ENCODE peak calls at places on chromosomes 7 and 10, in seven cellular contexts. X is DND-41, A is tibial nerve, R is AG04450, F is lung, U is psoas muscle, O is pancreas. W is an unnamed sample. For H3K27me3, the result is how much of the 10 kb centered on the place peaks cover.

GRCh38 chr10:63423489-63423888 is 42.3 kb downstream of the JMJD1C start:
- DNase-seq in X (no peak), A (no peak), R (no peak), F (no peak), U (no peak), O (no peak), W (no peak)

GRCh38 chr10:131081786-131082185 is 229.7 kb downstream of the TCERG1L start:
- DNase-seq in X (no peak), A (no peak), R (no peak), F (no peak), U (no peak), O (no peak), W (no peak)

GRCh38 chr7:2134740-2135139 is 98.0 kb downstream of the MAD1L1 start:
- DNase-seq in X (no peak), A (no peak), R (no peak), F (no peak), U (no peak), O (no peak), W (no peak)

GRCh38 chr10:104906112-104906511 is 265.0 kb downstream of the SORCS3 start:
- DNase-seq in X (no peak), A (no peak), R (no peak), F (no peak), U (no peak), O (no peak), W (no peak)

GRCh38 chr7:115933463-115933862 is 97.1 kb downstream of the TFEC start:
- DNase-seq in X (no peak), A (no peak), R (no peak), F (no peak), U (no peak), O (no peak), W (no peak)

GRCh38 chr10:23481351-23481961 is 42.6 kb downstream of the OTUD1 start:
- DNase-seq in X (no peak), A (no peak), R (no peak), F (no peak), U (no peak), O (no peak), W (no peak)

GRCh38 chr7:134553976-134554375 is 5.1 kb downstream of the AKR1B15 start:
- DNase-seq in X (no peak), A (no peak), R (no peak), F (no peak), U (no peak), O (no peak), W (no peak)

GRCh38 chr10:112227331-112227961 is 43.9 kb upstream of the GPAM start:
- DNase-seq in X (no peak), A (no peak), R (no peak), F (peak), U (no peak), O (no peak), W (no peak)

GRCh38 chr10:58179238-58179637 is 88.5 kb downstream of the IPMK start:
- DNase-seq in X (no peak), A (no peak), R (no peak), F (no peak), U (no peak), O (no peak), W (no peak)

GRCh38 chr7:132116369-132116768 is 459.9 kb downstream of the PLXNA4 start:
- DNase-seq in X (no peak), A (no peak), R (no peak), F (no peak), U (no peak), O (no peak), W (no peak)

GRCh38 chr7:87058739-87059524 is 522 bp downstream of the ELAPOR2 start:
- DNase-seq in X (no peak), A (no peak), R (no peak), F (peak), U (peak), O (peak), W (peak)

GRCh38 chr10:130500251-130501000 is 364.2 kb downstream of the GLRX3 start:
- DNase-seq in X (no peak), A (no peak), R (no peak), F (no peak), U (no peak), O (no peak), W (no peak)

GRCh38 chr10:106043833-106044232 is 1120.7 kb downstream of the SORCS1 start:
- DNase-seq in X (no peak), A (no peak), R (no peak), F (no peak), U (no peak), O (no peak), W (no peak)

GRCh38 chr7:117582219-117582704 is 102.4 kb downstream of the CFTR start:
- DNase-seq in X (no peak), A (peak), R (peak), F (peak), U (peak), O (peak), W (no peak)

GRCh38 chr10:117224881-117225280 is 16.0 kb upstream of the SLC18A2 start:
- DNase-seq in X (no peak), A (no peak), R (no peak), F (no peak), U (peak), O (no peak), W (no peak)

GRCh38 chr7:136134503-136134902 is 157.3 kb upstream of the MTPN start:
- DNase-seq in X (no peak), A (no peak), R (no peak), F (no peak), U (no peak), O (no peak), W (no peak)

GRCh38 chr10:75030371-75030770 is 81.1 kb upstream of the SAMD8 start:
- DNase-seq in X (no peak), A (no peak), R (no peak), F (no peak), U (no peak), O (no peak), W (no peak)

GRCh38 chr7:151517601-151518104 is 2.0 kb downstream of the RHEB start:
- DNase-seq in X (no peak), A (no peak), R (no peak), F (no peak), U (no peak), O (no peak), W (no peak)

GRCh38 chr7:95596183-95597135 is at the start of gene PDK4:
- DNase-seq in X (no peak), A (peak), R (no peak), F (peak), U (peak), O (peak), W (peak)

GRCh38 chr7:1810961-1811849 is 141.1 kb downstream of the ELFN1 start:
- DNase-seq in X (no peak), A (no peak), R (no peak), F (no peak), U (no peak), O (no peak), W (no peak)

GRCh38 chr7:67251986-67252558 is 255.4 kb downstream of the TYW1 start:
- DNase-seq in X (no peak), A (no peak), R (no peak), F (no peak), U (no peak), O (no peak), W (no peak)

GRCh38 chr7:154783281-154783909 is 219.5 kb downstream of the PAXIP1 start:
- DNase-seq in X (no peak), A (no peak), R (no peak), F (no peak), U (no peak), O (no peak), W (no peak)

GRCh38 chr7:104550362-104550761 is 222.0 kb downstream of the LHFPL3 start:
- DNase-seq in X (no peak), A (no peak), R (no peak), F (no peak), U (no peak), O (no peak), W (no peak)

GRCh38 chr7:69517985-69518731 is 80.1 kb upstream of the AUTS2 start:
- DNase-seq in X (no peak), A (peak), R (no peak), F (no peak), U (peak), O (no peak), W (no peak)

GRCh38 chr10:68989317-68989990 is 851 bp downstream of the KIFBP start:
- DNase-seq in X (no peak), A (no peak), R (no peak), F (no peak), U (no peak), O (no peak), W (no peak)

GRCh38 chr10:79981673-79982485 is 33.0 kb upstream of the SFTPD start:
- DNase-seq in X (no peak), A (no peak), R (no peak), F (peak), U (peak), O (peak), W (peak)

GRCh38 chr10:30985552-30985951 is 46.1 kb downstream of the ZNF438 start:
- DNase-seq in X (no peak), A (no peak), R (no peak), F (no peak), U (no peak), O (no peak), W (no peak)

GRCh38 chr7:96685353-96685752 is 24.3 kb downstream of the SEM1 start:
- DNase-seq in X (no peak), A (no peak), R (no peak), F (no peak), U (no peak), O (no peak), W (no peak)

GRCh38 chr7:127824682-127825081 is 172.7 kb downstream of the SND1 start:
- DNase-seq in X (no peak), A (no peak), R (no peak), F (no peak), U (no peak), O (no peak), W (no peak)

GRCh38 chr7:140349172-140349771 is 49.1 kb downstream of the SLC37A3 start:
- DNase-seq in X (peak), A (no peak), R (no peak), F (no peak), U (no peak), O (no peak), W (no peak)

GRCh38 chr7:145050415-145050814 is 214.6 kb upstream of the TPK1 start:
- DNase-seq in X (no peak), A (no peak), R (no peak), F (no peak), U (no peak), O (no peak), W (no peak)

GRCh38 chr10:132395704-132396494 is 1.1 kb upstream of the PWWP2B start:
- DNase-seq in X (no peak), A (no peak), R (no peak), F (peak), U (peak), O (peak), W (peak)

GRCh38 chr7:105185290-105186010 is 171.4 kb downstream of the KMT2E start:
- DNase-seq in X (no peak), A (no peak), R (no peak), F (no peak), U (no peak), O (no peak), W (no peak)

GRCh38 chr10:23157691-23158369 is 34.3 kb upstream of the PTF1A start:
- DNase-seq in X (peak), A (no peak), R (no peak), F (no peak), U (no peak), O (no peak), W (no peak)

GRCh38 chr7:34249192-34249591 is 343.9 kb downstream of the BMPER start:
- DNase-seq in X (no peak), A (no peak), R (no peak), F (no peak), U (no peak), O (no peak), W (no peak)

GRCh38 chr10:122469848-122470247 is 8.5 kb downstream of the HTRA1 start:
- DNase-seq in X (no peak), A (no peak), R (no peak), F (no peak), U (no peak), O (no peak), W (no peak)

GRCh38 chr7:2019693-2020511 is 212.8 kb downstream of the MAD1L1 start:
- DNase-seq in X (no peak), A (peak), R (peak), F (peak), U (peak), O (no peak), W (peak)

GRCh38 chr10:113059001-113059780 is 109.1 kb downstream of the TCF7L2 start:
- DNase-seq in X (no peak), A (no peak), R (peak), F (no peak), U (no peak), O (no peak), W (no peak)

GRCh38 chr7:13724631-13725566 is 264.6 kb downstream of the ETV1 start:
- DNase-seq in X (no peak), A (no peak), R (no peak), F (no peak), U (no peak), O (no peak), W (no peak)

DNA sequence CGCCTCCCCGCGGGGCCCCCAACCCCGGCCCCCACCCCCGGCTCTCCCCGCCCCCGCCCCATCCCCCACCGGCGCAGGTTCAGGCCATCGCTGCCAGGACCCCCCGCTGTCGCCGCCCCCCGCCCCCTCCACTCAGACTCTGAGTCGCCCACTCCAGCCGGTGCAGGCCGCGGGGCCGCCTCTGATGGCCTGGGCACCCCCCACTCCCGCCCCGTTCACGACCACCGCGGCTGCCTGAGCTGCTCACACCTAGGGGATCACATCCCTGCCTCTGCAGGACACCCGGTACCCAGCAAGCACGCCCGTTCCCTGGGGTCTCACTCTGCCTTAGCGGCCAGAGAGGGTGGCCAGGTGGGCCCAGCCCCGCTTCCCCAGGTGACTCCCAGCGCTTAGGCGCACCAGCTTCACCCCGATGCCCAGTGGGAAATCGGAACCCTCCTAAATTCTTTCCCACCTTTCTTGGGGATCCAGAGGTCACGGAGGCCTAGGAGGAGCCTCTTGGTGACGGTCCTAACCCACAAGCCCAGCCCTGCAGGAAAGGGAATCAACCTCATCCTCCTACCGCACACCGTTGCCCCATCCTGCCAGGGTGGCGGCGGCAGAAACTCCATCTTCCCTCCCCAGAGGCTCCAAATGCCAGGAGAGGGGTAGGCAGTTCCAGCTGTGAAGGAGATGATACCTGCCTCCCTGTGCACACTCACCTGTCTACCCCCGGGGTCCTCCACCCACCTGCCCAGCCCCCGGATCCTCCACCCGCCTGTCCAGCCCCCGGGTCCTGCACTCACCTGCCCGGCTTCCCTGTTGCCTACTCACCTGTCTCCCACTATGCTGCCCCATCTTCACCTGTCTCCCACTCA is 13.7 kb upstream of the DNAAF5 start:
- DNase-seq in X (no peak), A (no peak), R (no peak), F (no peak), U (no peak), O (no peak), W (no peak)
- H3K4me3 ChIP-seq in X (no peak), A (no peak), R (peak), F (no peak), U (no peak), O (no peak), W (peak)

DNA sequence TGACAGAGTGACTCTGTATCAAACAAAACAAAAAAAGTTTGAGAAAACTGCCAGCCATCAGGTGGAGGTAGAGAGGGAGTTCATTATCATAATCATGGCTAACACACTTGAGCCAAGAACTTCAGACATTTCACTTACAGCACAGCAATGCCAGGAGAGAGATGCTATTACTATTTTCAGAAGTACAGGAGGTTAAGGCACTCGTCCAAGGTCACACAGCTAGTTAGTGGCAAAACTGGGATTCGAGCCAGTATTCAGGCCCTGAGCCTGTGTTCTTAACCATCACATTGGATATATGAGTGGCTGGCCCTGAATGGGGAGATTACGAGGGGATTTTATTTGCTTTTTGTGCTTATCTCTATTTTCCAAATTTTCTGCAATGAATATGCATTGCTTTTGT is 24.8 kb upstream of the UNC5B start:
- DNase-seq in X (no peak), A (no peak), R (no peak), F (no peak), U (no peak), O (peak), W (no peak)
- TF ChIP-seq CTCF in X (no peak), A (no peak), R (no peak), F (no peak), U (no peak), O (no peak), W (no peak)

GRCh38 chr7:156466262-156466661 is 174.3 kb upstream of the RNF32 start:
- DNase-seq in X (no peak), A (no peak), R (no peak), F (no peak), U (no peak), O (no peak), W (no peak)
- H3K27me3 ChIP-seq in X (under half), A (under half), R (under half), F (under half), U (under half), O (under half), W (under half)

DNA sequence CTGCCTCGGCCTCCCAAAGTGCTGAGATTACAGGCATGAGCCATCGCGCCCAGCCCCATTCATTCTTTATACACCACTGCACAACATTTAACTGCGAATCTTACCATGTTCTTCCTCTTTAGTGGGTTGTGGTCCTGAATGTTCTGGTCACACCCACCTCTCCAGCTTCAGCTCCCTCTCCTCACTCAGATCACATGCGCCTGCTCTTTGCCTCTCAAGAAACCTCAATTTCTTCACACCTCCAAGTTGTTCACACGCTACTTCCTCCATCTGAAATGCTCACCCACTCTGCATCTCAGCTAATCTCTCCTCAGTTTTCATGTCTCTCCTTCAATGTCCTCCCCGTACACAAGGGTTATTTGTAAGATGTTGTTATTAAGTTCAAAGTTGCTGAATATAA is 2.4 kb upstream of the PRR15 start:
- DNase-seq in X (no peak), A (no peak), R (no peak), F (no peak), U (no peak), O (no peak), W (no peak)
- H3K4me3 ChIP-seq in X (no peak), A (no peak), R (no peak), F (no peak), U (no peak), O (no peak), W (no peak)

W was measured in heart right ventricle.